ENCODE peak calls at places on chromosome 19, in nine cellular contexts. P is HS-5; L is activated CD8-positive, alpha-beta memory T cell treated with anti-CD3 and anti-CD28 coated beads for 4 hours; D is stimulated activated CD4-positive, alpha-beta T cell treated with anti-CD3 and anti-CD28 coated beads, Interleukin-1b, Interleukin-23, amount 100 ng/mL, for 24 hours; A is hepatocyte; M is CD4-positive, alpha-beta T cell; R is HTR-8/SVneo; B is stimulated activated CD8-positive, alpha-beta memory T cell treated with anti-CD3 and anti-CD28 coated beads, Interleukin-15, amount 100 ng/mL, for 4 hours; E is activated T-cell treated with anti-CD3 and anti-CD28 coated beads, Interleukin-2, amount 50 U/mL, for 72 hours. W is an unnamed sample.
A peak's percentile ranks its signal among the peaks of the same experiment; 100 is the strongest.

GRCh38 chr19:9115307-9115813 is at the start of gene OR7G1:
- DNase-seq in B (no peak), L (no peak), A (no peak), R (no peak), M (no peak), P (no peak), D (no peak), E (no peak), W (no peak)

GRCh38 chr19:8640402-8641004 is 10.1 kb downstream of the NFILZ start:
- DNase-seq in L (no peak), R (no peak), D (no peak), P (no peak), B (no peak), E (no peak), M (no peak), A (peak; percentile 46), W (peak; percentile 89)

GRCh38 chr19:50003810-50004419 is 21.3 kb downstream of the VRK3 start:
- DNase-seq in R (peak; percentile 87), P (peak; percentile 92), L (peak; percentile 14), E (peak; percentile 53), D (no peak), A (peak; percentile 40), B (peak; percentile 19), M (no peak), W (no peak)

GRCh38 chr19:44847144-44848035 is 1.3 kb downstream of the NECTIN2 start:
- DNase-seq in D (no peak), R (peak; percentile 57), E (peak; percentile 12), B (no peak), P (no peak), M (no peak), L (no peak), A (peak; percentile 92), W (peak; percentile 87)

GRCh38 chr19:5466814-5467291 is 11.6 kb downstream of the ZNRF4 start:
- DNase-seq in B (no peak), L (no peak), D (no peak), M (no peak), A (peak; percentile 28), P (no peak), E (no peak), R (no peak), W (no peak)

GRCh38 chr19:12833747-12834417 is 497 bp downstream of the RTBDN start:
- DNase-seq in M (no peak), E (peak; percentile 51), B (no peak), R (no peak), L (no peak), A (peak; percentile 56), D (no peak), P (no peak), W (no peak)

GRCh38 chr19:18894254-18895037 is 1.5 kb downstream of the CERS1 start:
- DNase-seq in P (no peak), D (no peak), B (no peak), E (no peak), L (no peak), M (no peak), A (peak; percentile 59), R (no peak), W (no peak)

GRCh38 chr19:27796540-27796939 is 1416.4 kb downstream of the UQCRFS1 start:
- DNase-seq in B (no peak), E (no peak), L (no peak), P (no peak), R (no peak), D (no peak), A (no peak), M (no peak), W (no peak)

GRCh38 chr19:11964496-11964857 is 363 bp upstream of the ZNF763 start:
- DNase-seq in M (no peak), R (no peak), D (no peak), L (no peak), A (no peak), P (no peak), E (no peak), B (no peak), W (peak; percentile 77)

GRCh38 chr19:33000510-33000909 is 28.5 kb downstream of the FAAP24 start:
- DNase-seq in M (peak; percentile 5), D (no peak), L (no peak), P (no peak), R (no peak), A (no peak), B (no peak), E (no peak), W (no peak)

GRCh38 chr19:1851581-1852293 is 3.5 kb upstream of the REXO1 start:
- DNase-seq in L (no peak), D (peak; percentile 45), R (no peak), B (peak; percentile 50), P (no peak), M (peak; percentile 60), A (no peak), E (peak; percentile 66), W (no peak)

GRCh38 chr19:12837225-12837624 is 1.1 kb upstream of the MAST1 start:
- DNase-seq in R (no peak), E (peak; percentile 47), L (no peak), A (no peak), D (no peak), B (no peak), P (no peak), M (no peak), W (no peak)

GRCh38 chr19:10501971-10502523 is 1.1 kb downstream of the KEAP1 start:
- DNase-seq in D (peak; percentile 37), P (no peak), M (peak; percentile 26), L (no peak), E (peak; percentile 60), A (peak; percentile 70), B (no peak), R (peak; percentile 87), W (peak; percentile 87)

GRCh38 chr19:49210108-49210900 is 52.7 kb downstream of the TRPM4 start:
- DNase-seq in D (peak; percentile 38), B (no peak), A (peak; percentile 62), M (no peak), E (peak; percentile 35), P (no peak), R (no peak), L (no peak), W (no peak)

GRCh38 chr19:41546386-41546789 is 29.6 kb upstream of the CEACAM21 start:
- DNase-seq in D (no peak), A (no peak), P (no peak), B (no peak), E (no peak), M (no peak), R (no peak), L (no peak), W (no peak)

GRCh38 chr19:38280030-38280921 is 15.9 kb downstream of the SPINT2 start:
- DNase-seq in D (no peak), M (no peak), R (no peak), E (no peak), P (no peak), A (no peak), B (no peak), L (no peak), W (no peak)

GRCh38 chr19:33772858-33773180 is 23.9 kb upstream of the KCTD15 start:
- DNase-seq in R (no peak), L (no peak), M (no peak), D (no peak), P (no peak), A (no peak), E (no peak), B (no peak), W (no peak)

GRCh38 chr19:11067356-11068113 is 21.7 kb upstream of the LDLR start:
- DNase-seq in P (no peak), L (no peak), D (no peak), A (no peak), R (no peak), B (no peak), M (no peak), E (no peak), W (no peak)

GRCh38 chr19:7004313-7004931 is 16.8 kb downstream of the MBD3L2B start:
- DNase-seq in D (no peak), A (peak; percentile 59), M (no peak), B (no peak), R (peak; percentile 27), P (no peak), E (peak; percentile 18), L (no peak), W (no peak)